ENCODE peak calls at places on chromosome 18, in ten cellular contexts. P, Y, R, Q, M, I, W, T, B and O are unnamed samples.

GRCh38 chr18:76565238-76566173 is 70.5 kb upstream of the ZNF516 start:
- DNase-seq in Q (no peak), P (no peak), T (no peak), M (no peak), Y (peak), B (peak), R (peak), I (peak), W (peak), O (peak)

GRCh38 chr18:3067213-3068118 is 54.5 kb upstream of the LPIN2 start:
- DNase-seq in Y (no peak), B (no peak), Q (no peak), I (no peak), T (no peak), M (no peak), P (no peak), R (no peak), W (no peak), O (no peak)

GRCh38 chr18:68267583-68267982 is 447.3 kb downstream of the TMX3 start:
- DNase-seq in B (peak), I (no peak), Q (no peak), R (peak), Y (peak), T (no peak), W (peak), M (no peak), P (no peak), O (no peak)

GRCh38 chr18:41906528-41907256 is 48.3 kb upstream of the PIK3C3 start:
- DNase-seq in Q (peak), W (peak), P (no peak), T (no peak), I (peak), B (peak), Y (peak), M (peak), R (peak), O (peak)

GRCh38 chr18:5456577-5457466 is 87.0 kb downstream of the EPB41L3 start:
- DNase-seq in T (no peak), W (peak), Y (peak), Q (no peak), P (peak), I (peak), M (no peak), B (peak), R (no peak), O (peak)

GRCh38 chr18:44979813-44980212 is 299.1 kb downstream of the SETBP1 start:
- DNase-seq in R (no peak), I (no peak), W (no peak), B (no peak), Q (no peak), P (no peak), M (no peak), T (no peak), Y (no peak), O (no peak)

GRCh38 chr18:52907522-52907921 is 567.5 kb downstream of the DCC start:
- DNase-seq in W (no peak), P (no peak), Y (no peak), T (no peak), R (no peak), I (no peak), B (no peak), M (no peak), Q (no peak), O (no peak)

GRCh38 chr18:42514522-42514921 is 559.5 kb downstream of the PIK3C3 start:
- DNase-seq in P (no peak), B (peak), Q (no peak), W (peak), Y (peak), I (no peak), M (no peak), R (no peak), T (no peak), O (no peak)

GRCh38 chr18:70195014-70195614 is 10.4 kb downstream of the RTTN start:
- DNase-seq in B (no peak), R (no peak), I (no peak), T (no peak), Y (no peak), W (no peak), Q (no peak), P (no peak), M (no peak), O (no peak)

GRCh38 chr18:28087173-28087563 is 89.8 kb downstream of the CDH2 start:
- DNase-seq in Y (peak), P (no peak), R (no peak), W (peak), T (no peak), B (peak), I (no peak), Q (no peak), M (no peak), O (no peak)

GRCh38 chr18:46073474-46074331 is 1.6 kb upstream of the PSTPIP2 start:
- DNase-seq in I (peak), T (no peak), R (no peak), W (peak), Q (peak), Y (peak), B (peak), M (peak), P (no peak), O (peak)

GRCh38 chr18:63540131-63540530 is 2.0 kb upstream of the SERPINB12 start:
- DNase-seq in Y (peak), W (no peak), R (no peak), I (no peak), B (peak), Q (no peak), P (no peak), M (no peak), T (no peak), O (no peak)

GRCh38 chr18:980586-980985 is 75.9 kb downstream of the ADCYAP1 start:
- DNase-seq in T (no peak), W (no peak), R (no peak), Y (no peak), I (no peak), B (peak), P (no peak), Q (no peak), M (no peak), O (no peak)

GRCh38 chr18:62258606-62259005 is 66.5 kb upstream of the TNFRSF11A start:
- DNase-seq in B (no peak), T (no peak), Q (no peak), I (no peak), M (no peak), W (peak), R (no peak), P (no peak), Y (no peak), O (peak)

GRCh38 chr18:49279487-49279886 is 181.0 kb downstream of the DYM start:
- DNase-seq in Q (no peak), Y (no peak), I (no peak), W (no peak), R (no peak), B (no peak), T (no peak), M (no peak), P (no peak), O (no peak)

GRCh38 chr18:7666195-7666776 is 99.2 kb downstream of the PTPRM start:
- DNase-seq in Y (no peak), B (no peak), I (no peak), R (no peak), W (no peak), M (no peak), T (no peak), P (no peak), Q (no peak), O (no peak)

GRCh38 chr18:62716679-62717058 is 1.3 kb downstream of the PHLPP1 start:
- DNase-seq in Y (peak), I (peak), P (no peak), T (no peak), B (peak), R (no peak), M (no peak), Q (no peak), W (peak), O (peak)

GRCh38 chr18:23573948-23574431 is 12.3 kb downstream of the NPC1 start:
- DNase-seq in Q (no peak), M (no peak), T (no peak), B (peak), I (no peak), R (no peak), W (peak), Y (peak), P (no peak), O (no peak)

GRCh38 chr18:50805732-50806131 is 14.1 kb downstream of the MRO start:
- DNase-seq in W (peak), M (no peak), R (no peak), Y (peak), B (no peak), I (no peak), Q (no peak), P (no peak), T (no peak), O (no peak)

GRCh38 chr18:27315001-27315400 is 129.9 kb upstream of the CHST9 start:
- DNase-seq in R (no peak), M (no peak), T (no peak), Y (no peak), W (no peak), I (no peak), Q (no peak), B (peak), P (no peak), O (no peak)

GRCh38 chr18:13513481-13513880 is 212.9 kb downstream of the FAM210A start:
- DNase-seq in Q (no peak), P (no peak), W (no peak), R (no peak), I (no peak), B (no peak), Y (no peak), T (no peak), M (no peak), O (no peak)

GRCh38 chr18:55422456-55423185 is 165.4 kb downstream of the TCF4 start:
- DNase-seq in T (no peak), Y (no peak), M (peak), B (peak), P (no peak), R (no peak), I (no peak), W (no peak), Q (no peak), O (peak)